ENCODE peak calls at places on chromosomes 3 and 15, in eight cellular contexts. One of them, this sample, is unnamed.
A peak's percentile ranks its signal among the peaks of the same experiment; 100 is the strongest.

GRCh38 chr15:73433878-73434277 is 9.1 kb upstream of the REC114 start:
- DNase-seq in ovary: no peak
- DNase-seq in breast epithelium: no peak
- DNase-seq in A549: no peak
- DNase-seq in HCT116: no peak
- DNase-seq in Peyer's patch: no peak
- DNase-seq in sigmoid colon: no peak
- DNase-seq in heart left ventricle: no peak
- DNase-seq in this sample: no peak

GRCh38 chr3:43330981-43331380 is 44.6 kb downstream of the SNRK start:
- DNase-seq in breast epithelium: no peak
- DNase-seq in A549: no peak
- DNase-seq in ovary: no peak
- DNase-seq in HCT116: no peak
- DNase-seq in sigmoid colon: no peak
- DNase-seq in Peyer's patch: no peak
- DNase-seq in heart left ventricle: no peak
- DNase-seq in this sample: no peak

GRCh38 chr3:175398676-175399075 is 539.5 kb downstream of the NAALADL2 start:
- DNase-seq in ovary: no peak
- DNase-seq in Peyer's patch: no peak
- DNase-seq in heart left ventricle: no peak
- DNase-seq in breast epithelium: no peak
- DNase-seq in sigmoid colon: no peak
- DNase-seq in HCT116: no peak
- DNase-seq in A549: no peak
- DNase-seq in this sample: no peak

GRCh38 chr15:48603922-48604321 is 41.6 kb downstream of the FBN1 start:
- DNase-seq in HCT116: no peak
- DNase-seq in A549: no peak
- DNase-seq in ovary: no peak
- DNase-seq in Peyer's patch: no peak
- DNase-seq in sigmoid colon: no peak
- DNase-seq in breast epithelium: no peak
- DNase-seq in heart left ventricle: no peak
- DNase-seq in this sample: no peak

GRCh38 chr3:41660510-41660909 is 301.4 kb downstream of the ULK4 start:
- DNase-seq in HCT116: no peak
- DNase-seq in breast epithelium: no peak
- DNase-seq in ovary: no peak
- DNase-seq in A549: no peak
- DNase-seq in heart left ventricle: no peak
- DNase-seq in Peyer's patch: no peak
- DNase-seq in sigmoid colon: no peak
- DNase-seq in this sample: no peak

GRCh38 chr15:39969002-39969394 is 35.1 kb downstream of the EIF2AK4 start:
- DNase-seq in A549: no peak
- DNase-seq in heart left ventricle: no peak
- DNase-seq in Peyer's patch: no peak
- DNase-seq in sigmoid colon: no peak
- DNase-seq in HCT116: no peak
- DNase-seq in breast epithelium: no peak
- DNase-seq in ovary: no peak
- DNase-seq in this sample: no peak

GRCh38 chr15:95981209-95981608 is 349.3 kb upstream of the NR2F2 start:
- DNase-seq in heart left ventricle: no peak
- DNase-seq in sigmoid colon: no peak
- DNase-seq in breast epithelium: no peak
- DNase-seq in ovary: no peak
- DNase-seq in HCT116: no peak
- DNase-seq in A549: no peak
- DNase-seq in Peyer's patch: no peak
- DNase-seq in this sample: no peak

GRCh38 chr3:141524988-141525387 is 38.2 kb downstream of the RASA2 start:
- DNase-seq in A549: no peak
- DNase-seq in breast epithelium: no peak
- DNase-seq in HCT116: no peak
- DNase-seq in ovary: no peak
- DNase-seq in sigmoid colon: no peak
- DNase-seq in heart left ventricle: no peak
- DNase-seq in Peyer's patch: no peak
- DNase-seq in this sample: no peak

GRCh38 chr3:46923559-46924350 is 46.2 kb downstream of the PTH1R start:
- DNase-seq in Peyer's patch: no peak
- DNase-seq in A549: peak; percentile 37
- DNase-seq in HCT116: no peak
- DNase-seq in heart left ventricle: no peak
- DNase-seq in ovary: no peak
- DNase-seq in breast epithelium: no peak
- DNase-seq in sigmoid colon: peak; percentile 64
- DNase-seq in this sample: peak; percentile 57

GRCh38 chr3:56799251-56799882 is 2.4 kb downstream of the ARHGEF3 start:
- DNase-seq in HCT116: peak; percentile 49
- DNase-seq in Peyer's patch: peak; percentile 27
- DNase-seq in A549: peak; percentile 49
- DNase-seq in heart left ventricle: no peak
- DNase-seq in breast epithelium: no peak
- DNase-seq in ovary: no peak
- DNase-seq in sigmoid colon: no peak
- DNase-seq in this sample: no peak

GRCh38 chr3:49723301-49723630 is 485 bp downstream of the GMPPB start:
- DNase-seq in breast epithelium: peak; percentile 76
- DNase-seq in HCT116: peak; percentile 16
- DNase-seq in Peyer's patch: peak; percentile 74
- DNase-seq in ovary: peak; percentile 60
- DNase-seq in A549: peak; percentile 48
- DNase-seq in heart left ventricle: peak; percentile 69
- DNase-seq in sigmoid colon: peak; percentile 86
- DNase-seq in this sample: peak; percentile 84

GRCh38 chr15:67080118-67080899 is 14.9 kb downstream of the SMAD3 start:
- DNase-seq in Peyer's patch: no peak
- DNase-seq in A549: no peak
- DNase-seq in ovary: peak; percentile 67
- DNase-seq in heart left ventricle: peak; percentile 52
- DNase-seq in HCT116: no peak
- DNase-seq in breast epithelium: peak; percentile 79
- DNase-seq in sigmoid colon: no peak
- DNase-seq in this sample: peak; percentile 63

GRCh38 chr3:106773795-106774194 is 603.4 kb upstream of the CCDC54 start:
- DNase-seq in Peyer's patch: no peak
- DNase-seq in breast epithelium: no peak
- DNase-seq in ovary: no peak
- DNase-seq in A549: no peak
- DNase-seq in heart left ventricle: no peak
- DNase-seq in HCT116: no peak
- DNase-seq in sigmoid colon: no peak
- DNase-seq in this sample: no peak

GRCh38 chr15:100602822-100603393 is 519 bp downstream of the ASB7 start:
- DNase-seq in Peyer's patch: peak; percentile 28
- DNase-seq in breast epithelium: no peak
- DNase-seq in ovary: peak; percentile 18
- DNase-seq in heart left ventricle: no peak
- DNase-seq in A549: peak; percentile 21
- DNase-seq in sigmoid colon: no peak
- DNase-seq in HCT116: no peak
- DNase-seq in this sample: no peak

GRCh38 chr3:192816274-192816853 is 89.0 kb upstream of the FGF12 start:
- DNase-seq in sigmoid colon: no peak
- DNase-seq in HCT116: peak; percentile 33
- DNase-seq in A549: peak; percentile 48
- DNase-seq in Peyer's patch: no peak
- DNase-seq in breast epithelium: no peak
- DNase-seq in heart left ventricle: no peak
- DNase-seq in ovary: no peak
- DNase-seq in this sample: no peak

GRCh38 chr15:58453931-58454793 is 22.4 kb downstream of the LIPC start:
- DNase-seq in heart left ventricle: no peak
- DNase-seq in HCT116: no peak
- DNase-seq in ovary: no peak
- DNase-seq in Peyer's patch: no peak
- DNase-seq in sigmoid colon: peak; percentile 28
- DNase-seq in breast epithelium: no peak
- DNase-seq in A549: no peak
- DNase-seq in this sample: no peak

GRCh38 chr3:74423867-74424266 is 190.6 kb downstream of the CNTN3 start:
- DNase-seq in Peyer's patch: no peak
- DNase-seq in HCT116: no peak
- DNase-seq in A549: no peak
- DNase-seq in sigmoid colon: no peak
- DNase-seq in breast epithelium: no peak
- DNase-seq in heart left ventricle: no peak
- DNase-seq in ovary: no peak
- DNase-seq in this sample: no peak

GRCh38 chr3:11288021-11288491 is 15.9 kb downstream of the ATG7 start:
- DNase-seq in heart left ventricle: no peak
- DNase-seq in Peyer's patch: no peak
- DNase-seq in sigmoid colon: no peak
- DNase-seq in A549: no peak
- DNase-seq in ovary: no peak
- DNase-seq in breast epithelium: no peak
- DNase-seq in HCT116: no peak
- DNase-seq in this sample: no peak

GRCh38 chr15:27796405-27797085 is 302.6 kb downstream of the OCA2 start:
- DNase-seq in ovary: no peak
- DNase-seq in heart left ventricle: no peak
- DNase-seq in breast epithelium: no peak
- DNase-seq in sigmoid colon: no peak
- DNase-seq in A549: no peak
- DNase-seq in Peyer's patch: no peak
- DNase-seq in HCT116: no peak
- DNase-seq in this sample: no peak

GRCh38 chr3:142828703-142829304 is 60.1 kb downstream of the PCOLCE2 start:
- DNase-seq in A549: peak; percentile 84
- DNase-seq in sigmoid colon: peak; percentile 85
- DNase-seq in breast epithelium: peak; percentile 41
- DNase-seq in ovary: peak; percentile 82
- DNase-seq in HCT116: peak; percentile 68
- DNase-seq in heart left ventricle: peak; percentile 79
- DNase-seq in Peyer's patch: peak; percentile 36
- DNase-seq in this sample: peak; percentile 83

GRCh38 chr15:97984157-97984556 is 23.7 kb downstream of the ARRDC4 start:
- DNase-seq in Peyer's patch: no peak
- DNase-seq in A549: no peak
- DNase-seq in heart left ventricle: no peak
- DNase-seq in HCT116: no peak
- DNase-seq in sigmoid colon: no peak
- DNase-seq in breast epithelium: no peak
- DNase-seq in ovary: no peak
- DNase-seq in this sample: no peak

GRCh38 chr15:90322531-90322930 is 29.6 kb upstream of the ZNF774 start:
- DNase-seq in heart left ventricle: no peak
- DNase-seq in HCT116: no peak
- DNase-seq in breast epithelium: no peak
- DNase-seq in sigmoid colon: peak; percentile 39
- DNase-seq in ovary: no peak
- DNase-seq in A549: no peak
- DNase-seq in Peyer's patch: no peak
- DNase-seq in this sample: no peak

GRCh38 chr15:40330368-40330836 is 6.9 kb downstream of the INAFM2 start:
- DNase-seq in A549: no peak
- DNase-seq in Peyer's patch: no peak
- DNase-seq in breast epithelium: peak; percentile 48
- DNase-seq in HCT116: no peak
- DNase-seq in ovary: peak; percentile 74
- DNase-seq in sigmoid colon: peak; percentile 97
- DNase-seq in heart left ventricle: no peak
- DNase-seq in this sample: no peak

GRCh38 chr3:4984511-4984864 is 5.3 kb downstream of the BHLHE40 start:
- DNase-seq in sigmoid colon: no peak
- DNase-seq in A549: peak; percentile 58
- DNase-seq in ovary: no peak
- DNase-seq in HCT116: no peak
- DNase-seq in Peyer's patch: no peak
- DNase-seq in heart left ventricle: no peak
- DNase-seq in breast epithelium: no peak
- DNase-seq in this sample: no peak
- TF ChIP-seq POLR2A in sigmoid colon: no peak
- TF ChIP-seq POLR2A in A549: no peak
- TF ChIP-seq POLR2A in ovary: no peak
- TF ChIP-seq POLR2A in HCT116: no peak
- TF ChIP-seq POLR2A in Peyer's patch: no peak
- TF ChIP-seq POLR2A in heart left ventricle: no peak
- TF ChIP-seq POLR2A in breast epithelium: no peak
- TF ChIP-seq POLR2A in this sample: no peak

GRCh38 chr15:78077053-78077859 is at the start of gene TBC1D2B:
- DNase-seq in heart left ventricle: peak; percentile 75
- DNase-seq in A549: peak; percentile 58
- DNase-seq in ovary: peak; percentile 72
- DNase-seq in breast epithelium: no peak
- DNase-seq in HCT116: no peak
- DNase-seq in sigmoid colon: peak; percentile 82
- DNase-seq in Peyer's patch: peak; percentile 69
- DNase-seq in this sample: peak; percentile 70
- TF ChIP-seq POLR2A in heart left ventricle: no peak
- TF ChIP-seq POLR2A in A549: peak; percentile 65
- TF ChIP-seq POLR2A in ovary: no peak
- TF ChIP-seq POLR2A in breast epithelium: no peak
- TF ChIP-seq POLR2A in HCT116: no peak
- TF ChIP-seq POLR2A in sigmoid colon: no peak
- TF ChIP-seq POLR2A in Peyer's patch: no peak
- TF ChIP-seq POLR2A in this sample: no peak

DNA sequence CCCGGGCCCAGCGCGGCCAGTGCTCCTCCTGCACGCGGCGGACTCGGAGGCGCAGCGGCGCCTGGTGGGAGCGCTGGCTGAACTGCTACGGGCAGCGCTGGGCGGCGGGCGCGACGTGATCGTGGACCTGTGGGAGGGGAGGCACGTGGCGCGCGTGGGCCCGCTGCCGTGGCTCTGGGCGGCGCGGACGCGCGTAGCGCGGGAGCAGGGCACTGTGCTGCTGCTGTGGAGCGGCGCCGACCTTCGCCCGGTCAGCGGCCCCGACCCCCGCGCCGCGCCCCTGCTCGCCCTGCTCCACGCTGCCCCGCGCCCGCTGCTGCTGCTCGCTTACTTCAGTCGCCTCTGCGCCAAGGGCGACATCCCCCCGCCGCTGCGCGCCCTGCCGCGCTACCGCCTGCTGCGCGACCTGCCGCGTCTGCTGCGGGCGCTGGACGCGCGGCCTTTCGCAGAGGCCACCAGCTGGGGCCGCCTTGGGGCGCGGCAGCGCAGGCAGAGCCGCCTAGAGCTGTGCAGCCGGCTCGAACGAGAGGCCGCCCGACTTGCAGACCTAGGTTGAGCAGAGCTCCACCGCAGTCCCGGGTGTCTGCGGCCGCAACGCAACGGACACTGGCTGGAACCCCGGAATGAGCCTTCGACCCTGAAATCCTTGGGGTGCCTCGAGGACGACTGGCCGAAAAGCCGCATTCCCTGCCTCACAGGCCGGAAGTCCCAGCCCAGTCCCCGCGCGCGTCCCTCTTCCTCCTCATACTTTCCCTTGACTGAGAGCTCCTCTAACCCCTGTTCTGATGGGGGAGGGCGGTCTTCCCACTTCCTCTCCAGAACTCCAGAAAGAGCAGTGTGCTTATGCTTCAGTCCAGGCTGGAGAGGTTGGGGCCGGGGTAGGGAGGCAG is 1.4 kb upstream of the IL17RC start:
- DNase-seq in HCT116: no peak
- DNase-seq in ovary: peak; percentile 78
- DNase-seq in sigmoid colon: peak; percentile 91
- DNase-seq in breast epithelium: peak; percentile 53
- DNase-seq in A549: no peak
- DNase-seq in Peyer's patch: peak; percentile 35
- DNase-seq in heart left ventricle: peak; percentile 86
- DNase-seq in this sample: peak; percentile 76
- TF ChIP-seq POLR2A in HCT116: no peak
- TF ChIP-seq POLR2A in ovary: peak; percentile 20
- TF ChIP-seq POLR2A in sigmoid colon: peak; percentile 18
- TF ChIP-seq POLR2A in breast epithelium: no peak
- TF ChIP-seq POLR2A in A549: no peak
- TF ChIP-seq POLR2A in Peyer's patch: peak; percentile 19
- TF ChIP-seq POLR2A in heart left ventricle: no peak
- TF ChIP-seq POLR2A in this sample: no peak

GRCh38 chr15:32838820-32839219 is 121.0 kb downstream of the GREM1 start:
- DNase-seq in breast epithelium: no peak
- DNase-seq in sigmoid colon: no peak
- DNase-seq in HCT116: no peak
- DNase-seq in A549: peak; percentile 81
- DNase-seq in heart left ventricle: no peak
- DNase-seq in ovary: no peak
- DNase-seq in Peyer's patch: no peak
- DNase-seq in this sample: no peak
- TF ChIP-seq POLR2A in breast epithelium: no peak
- TF ChIP-seq POLR2A in sigmoid colon: no peak
- TF ChIP-seq POLR2A in HCT116: no peak
- TF ChIP-seq POLR2A in A549: no peak
- TF ChIP-seq POLR2A in heart left ventricle: no peak
- TF ChIP-seq POLR2A in ovary: no peak
- TF ChIP-seq POLR2A in Peyer's patch: no peak
- TF ChIP-seq POLR2A in this sample: no peak

This sample was measured in stomach.